ENCODE peak calls at places on chromosomes 5 and 9, in five cellular contexts. D is OCI-LY7, O is lower leg skin, B is heart right ventricle, U is left ventricle myocardium inferior. X is an unnamed sample.

GRCh38 chr5:1362242-1363015 is 17.5 kb upstream of the CLPTM1L start:
- DNase-seq in D (no peak), O (no peak), B (no peak), U (no peak), X (no peak)

GRCh38 chr5:33313150-33313549 is 127.6 kb upstream of the TARS1 start:
- DNase-seq in D (no peak), O (no peak), B (no peak), U (no peak), X (peak; percentile 87)

GRCh38 chr9:100432736-100433135 is 5.8 kb downstream of the MSANTD3 start:
- DNase-seq in D (no peak), O (no peak), B (no peak), U (no peak), X (no peak)

GRCh38 chr9:118318770-118319443 is 614.7 kb downstream of the TLR4 start:
- DNase-seq in D (no peak), O (no peak), B (peak; percentile 13), U (no peak), X (no peak)

GRCh38 chr9:119968837-119969707 is 599.8 kb upstream of the BRINP1 start:
- DNase-seq in D (peak; percentile 60), O (peak; percentile 89), B (peak; percentile 73), U (peak; percentile 67), X (peak; percentile 24)

GRCh38 chr5:157710887-157711286 is 20.3 kb upstream of the THG1L start:
- DNase-seq in D (no peak), O (no peak), B (no peak), U (no peak), X (no peak)

GRCh38 chr5:96083361-96083881 is 121.8 kb upstream of the ELL2 start:
- DNase-seq in D (no peak), O (no peak), B (no peak), U (no peak), X (no peak)

GRCh38 chr9:98380065-98380681 is 124.7 kb upstream of the TBC1D2 start:
- DNase-seq in D (peak; percentile 75), O (no peak), B (no peak), U (no peak), X (no peak)

GRCh38 chr5:148156609-148157008 is 11.7 kb upstream of the SPINK14 start:
- DNase-seq in D (no peak), O (no peak), B (no peak), U (no peak), X (no peak)

GRCh38 chr9:137660144-137660543 is 41.3 kb downstream of the EHMT1 start:
- DNase-seq in D (no peak), O (no peak), B (no peak), U (no peak), X (no peak)

GRCh38 chr9:98533866-98534265 is 174.9 kb downstream of the GABBR2 start:
- DNase-seq in D (no peak), O (no peak), B (no peak), U (no peak), X (no peak)

GRCh38 chr9:127977877-127978647 is 2.7 kb downstream of the EEIG1 start:
- DNase-seq in D (no peak), O (no peak), B (peak; percentile 52), U (peak; percentile 70), X (no peak)

GRCh38 chr9:134007150-134007549 is 15.0 kb upstream of the VAV2 start:
- DNase-seq in D (no peak), O (no peak), B (no peak), U (no peak), X (no peak)

GRCh38 chr5:38329132-38329715 is 70.9 kb downstream of the EGFLAM start:
- DNase-seq in D (no peak), O (no peak), B (no peak), U (no peak), X (no peak)

GRCh38 chr9:114108016-114108833 is 9.1 kb upstream of the KIF12 start:
- DNase-seq in D (peak; percentile 51), O (peak; percentile 90), B (peak; percentile 84), U (peak; percentile 82), X (peak; percentile 31)

GRCh38 chr5:150625164-150625535 is 15.3 kb upstream of the SYNPO start:
- DNase-seq in D (no peak), O (no peak), B (peak; percentile 71), U (peak; percentile 63), X (no peak)
- H3K4me3 ChIP-seq in D (no peak overlapping the region), O (peak overlapping the region; percentile 59), B (peak overlapping the region; percentile 64), U (peak overlapping the region; percentile 93), X (peak overlapping the region; percentile 49)

GRCh38 chr9:136133959-136134484 is 15.3 kb upstream of the TMEM250 start:
- DNase-seq in D (no peak), O (no peak), B (no peak), U (no peak), X (no peak)

GRCh38 chr9:136131629-136132499 is 13.2 kb upstream of the TMEM250 start:
- DNase-seq in D (no peak), O (no peak), B (no peak), U (no peak), X (no peak)

GRCh38 chr9:136135326-136136126 is 16.9 kb upstream of the TMEM250 start:
- DNase-seq in D (no peak), O (no peak), B (no peak), U (no peak), X (no peak)

GRCh38 chr9:136132500-136133050 is 13.9 kb upstream of the TMEM250 start:
- DNase-seq in D (no peak), O (no peak), B (no peak), U (no peak), X (no peak)

GRCh38 chr9:136133191-136133958 is 14.7 kb upstream of the TMEM250 start:
- DNase-seq in D (no peak), O (no peak), B (no peak), U (no peak), X (no peak)
- TF ChIP-seq CTCF in D (peak; percentile 60), O (no peak), B (peak; percentile 48), U (peak; percentile 50), X (peak; percentile 31)

GRCh38 chr9:37903581-37903830 is 421 bp downstream of the SLC25A51 start:
- DNase-seq in D (no peak), O (peak; percentile 89), B (peak; percentile 61), U (no peak), X (no peak)
- H3K4me3 ChIP-seq in D (peak overlapping the region; percentile 94), O (peak overlapping the region; percentile 66), B (peak overlapping the region; percentile 100), U (peak overlapping the region; percentile 98), X (peak overlapping the region; percentile 67)

DNA sequence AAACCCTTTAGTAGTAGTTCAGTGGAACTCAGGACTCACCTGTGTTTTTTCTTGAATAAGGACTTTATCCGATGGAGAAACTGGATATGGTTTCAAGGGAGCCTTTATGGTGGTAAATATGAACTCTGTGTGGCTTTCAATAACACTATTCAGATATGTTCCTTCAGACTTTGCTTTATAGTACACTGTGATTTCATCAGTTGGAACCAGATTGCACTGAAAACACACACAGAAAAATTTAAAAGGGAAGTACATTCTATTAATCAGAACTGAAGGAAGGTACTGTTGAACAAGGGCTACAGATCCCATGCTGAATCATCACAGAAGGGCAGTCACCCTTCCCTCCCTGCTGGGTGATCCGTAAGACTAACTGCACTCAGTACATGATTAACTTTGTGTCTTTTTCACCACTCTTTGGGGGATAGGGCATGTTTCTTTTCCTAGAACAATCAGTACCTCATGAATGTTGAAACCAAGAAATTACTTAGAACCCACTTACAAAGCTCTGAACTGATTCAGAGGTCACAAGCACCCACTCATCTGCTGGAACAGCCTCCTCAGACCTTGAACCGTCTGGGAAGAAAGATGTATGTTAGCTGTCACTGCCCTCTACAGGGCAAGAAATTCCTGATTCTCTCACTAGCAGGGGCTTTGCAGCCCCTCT is 51.2 kb downstream of the IARS1 start:
- DNase-seq in D (no peak), O (no peak), B (no peak), U (no peak), X (no peak)
- TF ChIP-seq CTCF in D (peak; percentile 35), O (no peak), B (peak; percentile 9), U (peak; percentile 38), X (peak; percentile 26)

DNA sequence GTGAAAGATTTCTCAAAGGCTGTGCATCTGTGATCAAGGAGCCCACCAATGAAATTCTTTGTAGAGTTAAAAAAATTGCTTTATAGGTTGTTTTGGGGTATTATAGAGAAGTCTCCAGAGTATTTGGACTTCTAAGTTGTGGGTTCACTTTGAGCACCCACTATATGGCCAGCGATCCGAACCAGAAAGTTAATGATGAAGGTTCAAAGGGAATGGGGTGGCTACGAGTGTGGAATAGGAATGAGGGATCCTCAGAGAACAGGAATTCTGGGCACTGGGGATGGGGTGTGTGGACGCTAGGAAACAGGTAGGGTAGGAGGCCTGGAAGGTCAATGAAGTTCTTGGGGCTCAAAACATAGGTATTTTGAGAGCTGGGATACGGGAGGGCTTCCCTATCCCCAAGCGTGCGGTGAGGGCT is 827 bp downstream of the QSOX2 start:
- DNase-seq in D (no peak), O (no peak), B (no peak), U (no peak), X (no peak)
- H3K4me3 ChIP-seq in D (peak overlapping the region; percentile 98), O (peak overlapping the region; percentile 35), B (peak overlapping the region; percentile 89), U (peak overlapping the region; percentile 89), X (peak overlapping the region; percentile 86)

GRCh38 chr5:6435356-6435755 is 13.3 kb upstream of the UBE2QL1 start:
- DNase-seq in D (peak; percentile 6), O (no peak), B (no peak), U (no peak), X (no peak)
- TF ChIP-seq CTCF in D (peak; percentile 50), O (no peak), B (peak; percentile 27), U (peak; percentile 55), X (peak; percentile 41)

GRCh38 chr9:93964685-93965084 is 9.5 kb upstream of the BARX1 start:
- DNase-seq in D (no peak), O (no peak), B (no peak), U (no peak), X (no peak)
- H3K4me3 ChIP-seq in D (no peak overlapping the region), O (no peak overlapping the region), B (no peak overlapping the region), U (no peak overlapping the region), X (no peak overlapping the region)

GRCh38 chr5:173395257-173395932 is 67.2 kb upstream of the STC2 start:
- DNase-seq in D (no peak), O (peak; percentile 53), B (no peak), U (no peak), X (no peak)
- TF ChIP-seq CTCF in D (no peak), O (no peak), B (no peak), U (peak; percentile 31), X (peak; percentile 34)

DNA sequence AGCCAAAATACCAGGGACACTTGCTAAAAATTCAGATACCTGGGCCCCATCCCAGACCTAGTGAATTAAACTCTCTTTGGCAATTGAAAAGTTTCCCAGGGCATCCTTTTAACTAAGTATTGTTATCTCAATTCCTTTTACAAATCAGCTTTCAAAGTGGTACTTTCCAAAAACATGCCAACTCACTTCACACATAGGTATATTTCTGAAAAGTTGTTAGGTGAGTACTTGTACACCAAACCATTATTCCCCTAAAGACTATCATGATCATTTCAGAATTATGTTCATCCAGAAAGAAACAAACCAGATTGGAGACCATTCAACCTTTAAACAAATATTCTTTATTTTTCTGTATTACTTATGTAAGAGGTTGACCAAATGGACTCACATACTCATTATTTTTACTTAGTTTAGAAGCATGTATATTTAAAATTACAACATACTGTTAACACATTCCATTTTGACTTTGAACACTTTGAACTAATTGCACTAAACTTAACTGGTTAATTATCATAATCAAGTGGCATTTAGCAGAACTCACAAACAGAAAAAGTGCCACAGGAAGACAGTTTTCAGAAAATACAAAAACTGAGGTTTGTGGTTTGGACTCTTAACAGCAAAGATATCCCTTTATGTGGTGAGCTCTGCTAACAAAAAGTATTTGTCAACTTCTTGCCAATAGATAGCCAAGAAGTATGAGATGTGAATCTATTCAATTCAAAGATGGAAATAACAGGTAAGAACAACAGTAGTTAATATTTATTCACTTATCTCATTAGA is 40.7 kb downstream of the KIAA0825 start:
- DNase-seq in D (no peak), O (no peak), B (no peak), U (no peak), X (no peak)
- H3K4me3 ChIP-seq in D (no peak overlapping the region), O (no peak overlapping the region), B (no peak overlapping the region), U (no peak overlapping the region), X (no peak overlapping the region)

GRCh38 chr9:35616681-35617459 is 1.3 kb downstream of the CD72 start:
- DNase-seq in D (peak; percentile 79), O (peak; percentile 92), B (peak; percentile 76), U (peak; percentile 71), X (no peak)
- TF ChIP-seq CTCF in D (peak; percentile 65), O (no peak), B (no peak), U (no peak), X (no peak)